ENCODE peak calls at places on chromosomes 7 and 10, in six cellular contexts. One of them, this sample, is unnamed.

GRCh38 chr7:91164948-91165845 is 99.0 kb upstream of the FZD1 start:
- DNase-seq in right lobe of liver: no peak
- DNase-seq in A549: no peak
- DNase-seq in ovary: no peak
- DNase-seq in breast epithelium: no peak
- DNase-seq in fibroblast of lung: peak; percentile 91
- DNase-seq in this sample: no peak

GRCh38 chr10:88895252-88895651 is 15.2 kb downstream of the STAMBPL1 start:
- DNase-seq in right lobe of liver: no peak
- DNase-seq in A549: no peak
- DNase-seq in ovary: no peak
- DNase-seq in breast epithelium: no peak
- DNase-seq in fibroblast of lung: no peak
- DNase-seq in this sample: no peak

GRCh38 chr7:516216-516605 is 3.4 kb downstream of the PDGFA start:
- DNase-seq in right lobe of liver: no peak
- DNase-seq in A549: no peak
- DNase-seq in ovary: no peak
- DNase-seq in breast epithelium: no peak
- DNase-seq in fibroblast of lung: no peak
- DNase-seq in this sample: no peak

GRCh38 chr7:34133356-34133982 is 228.1 kb downstream of the BMPER start:
- DNase-seq in right lobe of liver: no peak
- DNase-seq in A549: peak; percentile 16
- DNase-seq in ovary: no peak
- DNase-seq in breast epithelium: no peak
- DNase-seq in fibroblast of lung: peak; percentile 95
- DNase-seq in this sample: no peak

GRCh38 chr7:16233519-16233918 is 187.8 kb downstream of the CRPPA start:
- DNase-seq in right lobe of liver: no peak
- DNase-seq in A549: no peak
- DNase-seq in ovary: no peak
- DNase-seq in breast epithelium: no peak
- DNase-seq in fibroblast of lung: no peak
- DNase-seq in this sample: no peak

GRCh38 chr7:109101332-109101731 is 531.7 kb downstream of the DNAJB9 start:
- DNase-seq in right lobe of liver: no peak
- DNase-seq in A549: no peak
- DNase-seq in ovary: no peak
- DNase-seq in breast epithelium: no peak
- DNase-seq in fibroblast of lung: no peak
- DNase-seq in this sample: no peak

GRCh38 chr7:112692333-112692732 is 97.9 kb downstream of the TMEM168 start:
- DNase-seq in right lobe of liver: no peak
- DNase-seq in A549: no peak
- DNase-seq in ovary: no peak
- DNase-seq in breast epithelium: no peak
- DNase-seq in fibroblast of lung: no peak
- DNase-seq in this sample: no peak

GRCh38 chr7:112510032-112510742 is 29.4 kb downstream of the LSMEM1 start:
- DNase-seq in right lobe of liver: no peak
- DNase-seq in A549: no peak
- DNase-seq in ovary: no peak
- DNase-seq in breast epithelium: no peak
- DNase-seq in fibroblast of lung: peak; percentile 87
- DNase-seq in this sample: no peak

GRCh38 chr10:22962817-22963216 is 35.0 kb downstream of the ARMC3 start:
- DNase-seq in right lobe of liver: no peak
- DNase-seq in A549: no peak
- DNase-seq in ovary: no peak
- DNase-seq in breast epithelium: no peak
- DNase-seq in fibroblast of lung: no peak
- DNase-seq in this sample: no peak

GRCh38 chr10:89670926-89671325 is 25.9 kb upstream of the PANK1 start:
- DNase-seq in right lobe of liver: no peak
- DNase-seq in A549: no peak
- DNase-seq in ovary: no peak
- DNase-seq in breast epithelium: no peak
- DNase-seq in fibroblast of lung: peak; percentile 12
- DNase-seq in this sample: no peak

GRCh38 chr7:77904252-77904651 is 105.7 kb downstream of the PHTF2 start:
- DNase-seq in right lobe of liver: no peak
- DNase-seq in A549: no peak
- DNase-seq in ovary: no peak
- DNase-seq in breast epithelium: no peak
- DNase-seq in fibroblast of lung: no peak
- DNase-seq in this sample: no peak

GRCh38 chr7:151877911-151878835 is 1.3 kb upstream of the PRKAG2 start:
- DNase-seq in right lobe of liver: peak; percentile 59
- DNase-seq in A549: no peak
- DNase-seq in ovary: no peak
- DNase-seq in breast epithelium: no peak
- DNase-seq in fibroblast of lung: no peak
- DNase-seq in this sample: no peak

GRCh38 chr7:108454674-108455523 is 1.3 kb downstream of the NRCAM start:
- DNase-seq in right lobe of liver: no peak
- DNase-seq in A549: peak; percentile 61
- DNase-seq in ovary: peak; percentile 19
- DNase-seq in breast epithelium: no peak
- DNase-seq in fibroblast of lung: peak; percentile 54
- DNase-seq in this sample: no peak

GRCh38 chr10:60944159-60944909 is at the start of gene RHOBTB1:
- DNase-seq in right lobe of liver: peak; percentile 73
- DNase-seq in A549: peak; percentile 47
- DNase-seq in ovary: peak; percentile 86
- DNase-seq in breast epithelium: peak; percentile 67
- DNase-seq in fibroblast of lung: peak; percentile 85
- DNase-seq in this sample: peak; percentile 83

GRCh38 chr7:129255800-129256199 is 31.0 kb downstream of the AHCYL2 start:
- DNase-seq in right lobe of liver: no peak
- DNase-seq in A549: no peak
- DNase-seq in ovary: no peak
- DNase-seq in breast epithelium: no peak
- DNase-seq in fibroblast of lung: no peak
- DNase-seq in this sample: no peak

GRCh38 chr10:86285136-86285790 is 81.3 kb downstream of the GRID1 start:
- DNase-seq in right lobe of liver: peak; percentile 31
- DNase-seq in A549: no peak
- DNase-seq in ovary: no peak
- DNase-seq in breast epithelium: no peak
- DNase-seq in fibroblast of lung: no peak
- DNase-seq in this sample: peak; percentile 34

GRCh38 chr7:14233898-14234174 is 244.4 kb upstream of the ETV1 start:
- DNase-seq in right lobe of liver: no peak
- DNase-seq in A549: no peak
- DNase-seq in ovary: no peak
- DNase-seq in breast epithelium: no peak
- DNase-seq in fibroblast of lung: no peak
- DNase-seq in this sample: no peak

GRCh38 chr10:52949899-52950298 is 177.3 kb upstream of the MBL2 start:
- DNase-seq in right lobe of liver: no peak
- DNase-seq in A549: no peak
- DNase-seq in ovary: no peak
- DNase-seq in breast epithelium: no peak
- DNase-seq in fibroblast of lung: no peak
- DNase-seq in this sample: no peak
- TF ChIP-seq CTCF in right lobe of liver: peak; percentile 36
- TF ChIP-seq CTCF in A549: no peak
- TF ChIP-seq CTCF in ovary: no peak
- TF ChIP-seq CTCF in breast epithelium: no peak
- TF ChIP-seq CTCF in fibroblast of lung: no peak
- TF ChIP-seq CTCF in this sample: no peak

GRCh38 chr7:158694650-158695049 is 10.0 kb downstream of the NCAPG2 start:
- DNase-seq in right lobe of liver: no peak
- DNase-seq in A549: no peak
- DNase-seq in ovary: no peak
- DNase-seq in breast epithelium: no peak
- DNase-seq in fibroblast of lung: no peak
- DNase-seq in this sample: no peak

GRCh38 chr7:158695056-158695455 is 9.5 kb downstream of the NCAPG2 start:
- DNase-seq in right lobe of liver: no peak
- DNase-seq in A549: no peak
- DNase-seq in ovary: no peak
- DNase-seq in breast epithelium: no peak
- DNase-seq in fibroblast of lung: no peak
- DNase-seq in this sample: no peak

GRCh38 chr7:158699341-158699740 is 5.3 kb downstream of the NCAPG2 start:
- DNase-seq in right lobe of liver: no peak
- DNase-seq in A549: no peak
- DNase-seq in ovary: no peak
- DNase-seq in breast epithelium: no peak
- DNase-seq in fibroblast of lung: no peak
- DNase-seq in this sample: no peak

GRCh38 chr7:158698657-158699195 is 5.9 kb downstream of the NCAPG2 start:
- DNase-seq in right lobe of liver: no peak
- DNase-seq in A549: no peak
- DNase-seq in ovary: no peak
- DNase-seq in breast epithelium: no peak
- DNase-seq in fibroblast of lung: no peak
- DNase-seq in this sample: no peak

DNA sequence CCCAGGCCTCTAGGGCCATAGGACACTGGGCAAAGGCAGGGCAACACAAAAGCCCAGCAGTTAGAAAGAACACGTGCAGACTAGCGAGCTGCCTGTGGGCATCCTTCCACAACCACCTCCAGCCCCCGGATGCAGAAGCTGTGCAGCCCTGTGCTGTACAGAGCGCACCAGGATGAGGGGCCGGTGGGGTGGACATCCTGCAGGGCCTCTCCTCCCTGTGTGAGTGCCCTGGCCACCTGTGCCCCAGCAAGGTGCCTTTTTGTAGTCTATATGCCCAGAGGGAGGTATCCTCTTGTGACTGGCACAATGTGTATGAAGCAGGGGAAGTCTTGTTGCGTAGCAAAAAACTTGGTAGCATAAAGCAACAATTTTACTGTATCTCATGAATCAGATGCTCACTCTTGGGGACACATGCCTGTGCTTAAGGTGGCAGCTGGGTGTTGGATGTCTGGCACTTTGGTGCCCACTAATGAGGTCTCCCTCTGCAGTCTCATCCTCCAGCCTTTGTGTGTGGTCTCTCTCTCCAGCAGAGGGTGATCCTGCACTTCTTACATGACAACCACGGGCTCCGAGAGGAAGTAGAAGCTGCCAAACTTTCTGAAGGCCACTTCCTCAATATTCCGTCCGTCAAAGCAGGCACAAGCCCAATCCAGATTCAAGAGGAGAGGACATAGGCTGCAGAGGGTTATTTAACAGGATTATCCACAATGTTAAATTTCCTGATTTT is 8.7 kb downstream of the NCAPG2 start:
- DNase-seq in right lobe of liver: peak; percentile 66
- DNase-seq in A549: peak; percentile 51
- DNase-seq in ovary: peak; percentile 62
- DNase-seq in breast epithelium: peak; percentile 58
- DNase-seq in fibroblast of lung: peak; percentile 78
- DNase-seq in this sample: peak; percentile 81
- H3K27ac ChIP-seq in right lobe of liver: no peak overlapping the region
- H3K27ac ChIP-seq in A549: peak overlapping the region; percentile 10
- H3K27ac ChIP-seq in ovary: no peak overlapping the region
- H3K27ac ChIP-seq in breast epithelium: peak overlapping the region; percentile 4
- H3K27ac ChIP-seq in fibroblast of lung: no peak overlapping the region
- H3K27ac ChIP-seq in this sample: no peak overlapping the region

GRCh38 chr7:44114586-44115310 is 8.6 kb downstream of the POLD2 start:
- DNase-seq in right lobe of liver: no peak
- DNase-seq in A549: no peak
- DNase-seq in ovary: no peak
- DNase-seq in breast epithelium: no peak
- DNase-seq in fibroblast of lung: no peak
- DNase-seq in this sample: no peak

GRCh38 chr7:44113764-44114354 is 9.5 kb downstream of the POLD2 start:
- DNase-seq in right lobe of liver: no peak
- DNase-seq in A549: no peak
- DNase-seq in ovary: no peak
- DNase-seq in breast epithelium: no peak
- DNase-seq in fibroblast of lung: no peak
- DNase-seq in this sample: no peak

GRCh38 chr7:44111759-44112158 is 7.6 kb downstream of the AEBP1 start:
- DNase-seq in right lobe of liver: no peak
- DNase-seq in A549: no peak
- DNase-seq in ovary: no peak
- DNase-seq in breast epithelium: no peak
- DNase-seq in fibroblast of lung: no peak
- DNase-seq in this sample: no peak

GRCh38 chr7:44112231-44112996 is 8.3 kb downstream of the AEBP1 start:
- DNase-seq in right lobe of liver: no peak
- DNase-seq in A549: no peak
- DNase-seq in ovary: no peak
- DNase-seq in breast epithelium: no peak
- DNase-seq in fibroblast of lung: no peak
- DNase-seq in this sample: no peak

DNA sequence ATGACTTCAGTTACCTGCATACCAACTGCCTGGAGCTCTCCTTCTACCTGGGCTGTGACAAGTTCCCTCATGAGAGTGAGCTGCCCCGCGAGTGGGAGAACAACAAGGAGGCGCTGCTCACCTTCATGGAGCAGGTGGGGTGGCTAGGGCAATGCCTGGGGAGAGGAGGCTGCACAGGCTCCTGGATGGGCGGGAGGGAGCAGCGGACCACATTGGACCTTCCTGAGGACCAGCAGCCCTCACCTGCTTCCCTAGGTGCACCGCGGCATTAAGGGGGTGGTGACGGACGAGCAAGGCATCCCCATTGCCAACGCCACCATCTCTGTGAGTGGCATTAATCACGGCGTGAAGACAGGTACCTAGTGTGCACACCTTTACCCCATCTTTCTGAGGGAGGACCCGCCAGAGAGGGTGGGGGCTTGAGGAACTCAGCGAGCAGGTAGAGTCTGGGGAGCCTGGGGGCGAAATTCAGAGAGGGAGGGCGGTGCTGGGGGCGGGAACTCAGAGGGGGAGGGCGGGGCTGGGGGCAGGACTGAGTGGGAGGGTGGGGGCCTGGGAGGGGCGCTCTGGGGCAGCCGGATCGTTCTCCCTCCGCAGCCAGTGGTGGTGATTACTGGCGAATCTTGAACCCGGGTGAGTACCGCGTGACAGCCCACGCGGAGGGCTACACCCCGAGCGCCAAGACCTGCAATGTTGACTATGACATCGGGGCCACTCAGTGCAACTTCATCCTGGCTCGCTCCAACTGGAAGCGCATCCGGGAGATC is 9.0 kb downstream of the AEBP1 start:
- DNase-seq in right lobe of liver: no peak
- DNase-seq in A549: no peak
- DNase-seq in ovary: no peak
- DNase-seq in breast epithelium: no peak
- DNase-seq in fibroblast of lung: no peak
- DNase-seq in this sample: no peak
- H3K4me3 ChIP-seq in right lobe of liver: no peak overlapping the region
- H3K4me3 ChIP-seq in A549: no peak overlapping the region
- H3K4me3 ChIP-seq in ovary: no peak overlapping the region
- H3K4me3 ChIP-seq in breast epithelium: no peak overlapping the region
- H3K4me3 ChIP-seq in fibroblast of lung: no peak overlapping the region
- H3K4me3 ChIP-seq in this sample: no peak overlapping the region

DNA sequence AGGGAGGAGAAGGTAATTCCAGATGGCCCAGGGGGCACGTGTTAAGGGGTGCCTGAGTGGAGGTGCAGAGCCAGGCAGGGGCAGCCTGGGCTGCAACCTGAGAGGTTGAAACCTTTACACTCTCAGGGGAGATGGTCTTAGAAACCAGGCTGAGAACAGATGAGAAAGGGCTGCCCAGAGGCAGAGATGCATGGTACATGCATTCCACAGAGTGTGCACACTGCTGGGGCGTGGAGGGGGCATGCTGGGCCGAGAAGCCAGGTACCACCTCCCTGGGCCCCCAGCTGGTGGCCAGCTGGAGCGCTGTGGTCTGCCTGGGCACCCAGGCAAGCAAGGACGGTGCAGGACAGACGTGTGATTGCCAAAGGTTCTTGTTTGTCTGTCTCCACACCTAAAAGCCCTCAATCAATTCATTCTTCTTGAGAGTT is 14.1 kb upstream of the CSGALNACT2 start:
- DNase-seq in right lobe of liver: peak; percentile 39
- DNase-seq in A549: no peak
- DNase-seq in ovary: peak; percentile 2
- DNase-seq in breast epithelium: no peak
- DNase-seq in fibroblast of lung: no peak
- DNase-seq in this sample: no peak
- TF ChIP-seq CTCF in right lobe of liver: no peak
- TF ChIP-seq CTCF in A549: no peak
- TF ChIP-seq CTCF in ovary: no peak
- TF ChIP-seq CTCF in breast epithelium: no peak
- TF ChIP-seq CTCF in fibroblast of lung: no peak
- TF ChIP-seq CTCF in this sample: no peak